ENCODE peak calls at places on chromosomes 5 and 9, in eight cellular contexts. W is stomach, I is AG04450, R is lower leg skin, C is left lung, B is AG09319, Q is astrocyte, G is heart left ventricle. X is an unnamed sample.

GRCh38 chr5:91189480-91190332 is 193.4 kb downstream of the ARRDC3 start:
- DNase-seq in W (no peak), I (no peak), R (peak), C (no peak), B (peak), Q (peak), G (peak), X (no peak)

GRCh38 chr9:69549310-69550202 is 122.6 kb downstream of the APBA1 start:
- DNase-seq in W (no peak), I (no peak), R (no peak), C (no peak), B (peak), Q (peak), G (no peak), X (no peak)

GRCh38 chr5:138504799-138505198 is 38.2 kb downstream of the ETF1 start:
- DNase-seq in W (peak), I (no peak), R (peak), C (no peak), B (no peak), Q (no peak), G (peak), X (no peak)

GRCh38 chr9:4370501-4370900 is 70.6 kb upstream of the GLIS3 start:
- DNase-seq in W (no peak), I (no peak), R (no peak), C (no peak), B (no peak), Q (no peak), G (no peak), X (no peak)

GRCh38 chr9:83060557-83060956 is 2.4 kb downstream of the RASEF start:
- DNase-seq in W (peak), I (no peak), R (no peak), C (no peak), B (no peak), Q (no peak), G (no peak), X (no peak)

GRCh38 chr9:91515074-91515687 is 91.5 kb upstream of the NFIL3 start:
- DNase-seq in W (peak), I (peak), R (no peak), C (no peak), B (no peak), Q (peak), G (peak), X (no peak)

GRCh38 chr5:149794338-149795023 is 64.4 kb downstream of the PPARGC1B start:
- DNase-seq in W (no peak), I (no peak), R (no peak), C (no peak), B (no peak), Q (no peak), G (peak), X (no peak)

GRCh38 chr5:115770466-115770865 is 46.0 kb downstream of the CDO1 start:
- DNase-seq in W (peak), I (no peak), R (no peak), C (no peak), B (no peak), Q (no peak), G (no peak), X (no peak)

DNA sequence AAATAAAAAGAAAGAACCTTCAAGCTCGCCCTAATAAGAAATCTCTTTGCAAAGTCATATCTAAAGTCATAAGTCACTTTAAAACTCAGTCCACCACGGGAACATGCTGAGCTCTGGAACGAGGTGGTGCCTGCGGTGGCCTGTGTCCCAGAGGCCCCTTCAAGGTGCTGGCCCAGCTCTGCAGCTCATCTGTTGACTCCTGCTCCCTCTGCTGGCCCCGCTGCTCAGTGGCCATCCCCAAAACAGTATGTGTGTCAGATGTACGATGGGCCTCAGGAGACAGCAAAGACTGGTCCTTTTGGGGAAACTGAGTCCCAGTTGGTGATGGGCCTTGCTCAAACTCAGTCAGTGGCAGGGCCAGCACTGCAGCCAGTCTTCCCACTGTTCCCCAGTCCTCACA is 22.8 kb upstream of the FOXB2 start:
- DNase-seq in W (no peak), I (no peak), R (no peak), C (no peak), B (no peak), Q (no peak), G (peak), X (no peak)
- TF ChIP-seq CTCF in W (no peak), I (peak), R (no peak), C (peak), B (peak), Q (peak), G (peak), X (peak)

DNA sequence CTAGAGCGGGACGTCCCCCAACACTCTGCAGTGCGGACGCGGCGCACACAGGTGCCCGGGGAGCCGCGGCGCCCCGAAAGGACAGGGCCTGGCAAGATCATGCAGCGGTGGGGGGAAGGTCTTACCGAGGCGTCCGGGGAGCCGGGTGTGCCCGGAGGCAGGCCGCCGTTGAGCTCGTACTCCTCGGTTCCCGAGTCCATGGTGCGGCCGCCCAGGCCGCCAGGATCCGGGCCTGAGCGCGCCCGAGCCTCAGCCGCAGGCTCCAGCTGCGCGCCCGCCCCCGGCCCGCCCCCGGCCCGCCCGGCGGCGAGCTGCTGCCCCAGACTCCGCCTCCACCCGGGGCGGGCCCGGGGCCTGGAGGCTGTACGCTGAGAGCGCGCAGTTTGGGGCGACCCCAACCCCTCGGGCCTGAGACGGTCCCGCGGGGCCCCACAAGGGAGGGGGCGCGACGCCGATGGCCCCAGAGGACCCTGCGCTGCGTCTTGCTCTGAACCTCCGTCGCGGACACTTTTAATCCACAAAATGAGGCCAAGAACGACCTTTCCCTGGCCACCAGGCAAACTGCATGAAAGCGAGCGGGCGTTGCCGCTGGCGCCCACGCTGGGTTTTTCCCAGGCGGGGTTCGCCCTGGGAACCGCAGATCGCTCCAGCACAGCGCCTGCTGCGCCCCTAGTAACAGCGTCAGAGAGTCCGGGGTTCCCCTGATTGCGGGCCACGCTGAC is at the start of gene NINJ1:
- DNase-seq in W (peak), I (no peak), R (no peak), C (peak), B (no peak), Q (peak), G (peak), X (peak)
- TF ChIP-seq CTCF in W (no peak), I (no peak), R (no peak), C (no peak), B (no peak), Q (no peak), G (no peak), X (peak)

GRCh38 chr5:16345454-16345853 is 120.1 kb downstream of the ZNF622 start:
- DNase-seq in W (no peak), I (no peak), R (no peak), C (no peak), B (no peak), Q (no peak), G (no peak), X (no peak)
- TF ChIP-seq CTCF in W (no peak), I (peak), R (no peak), C (no peak), B (no peak), Q (no peak), G (no peak), X (no peak)

GRCh38 chr5:169580964-169581363 is 2.6 kb upstream of the SPDL1 start:
- DNase-seq in W (no peak), I (no peak), R (no peak), C (no peak), B (no peak), Q (no peak), G (no peak), X (no peak)

GRCh38 chr5:169584998-169585451 is 1.5 kb downstream of the SPDL1 start:
- DNase-seq in W (no peak), I (no peak), R (no peak), C (no peak), B (no peak), Q (no peak), G (no peak), X (no peak)

GRCh38 chr5:169583424-169584215 is at the start of gene SPDL1:
- DNase-seq in W (peak), I (peak), R (peak), C (peak), B (peak), Q (peak), G (peak), X (peak)

GRCh38 chr5:169583101-169583423 is 511 bp upstream of the SPDL1 start:
- DNase-seq in W (no peak), I (no peak), R (no peak), C (no peak), B (no peak), Q (no peak), G (no peak), X (no peak)

GRCh38 chr5:169581580-169582227 is 1.9 kb upstream of the SPDL1 start:
- DNase-seq in W (peak), I (no peak), R (peak), C (no peak), B (no peak), Q (no peak), G (peak), X (no peak)
- TF ChIP-seq CTCF in W (peak), I (peak), R (no peak), C (peak), B (peak), Q (peak), G (peak), X (peak)

DNA sequence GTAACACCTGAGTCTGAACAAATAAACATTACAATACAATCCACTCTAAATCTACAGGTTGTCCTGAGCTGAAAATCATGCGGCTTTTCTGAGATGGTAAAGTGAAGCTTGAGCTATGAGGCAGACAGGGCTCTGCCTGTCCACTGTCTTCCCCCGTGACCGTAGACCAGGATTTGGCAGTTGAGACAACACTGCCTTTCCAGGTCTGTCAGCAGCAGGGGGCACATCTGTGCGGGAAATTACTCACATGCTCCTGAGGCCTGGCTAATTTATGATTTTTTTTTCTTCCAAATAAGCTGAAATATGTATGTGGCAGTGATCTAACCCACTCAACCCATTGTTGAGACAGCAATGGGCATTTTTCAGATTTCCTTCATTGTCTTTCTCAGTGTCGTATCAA is 307.9 kb downstream of the FBXL7 start:
- DNase-seq in W (no peak), I (no peak), R (peak), C (no peak), B (no peak), Q (peak), G (peak), X (no peak)
- TF ChIP-seq CTCF in W (no peak), I (peak), R (no peak), C (no peak), B (peak), Q (no peak), G (no peak), X (no peak)

GRCh38 chr5:119746984-119747383 is 117.6 kb downstream of the FAM170A start:
- DNase-seq in W (no peak), I (no peak), R (no peak), C (no peak), B (no peak), Q (no peak), G (no peak), X (no peak)

GRCh38 chr5:119745976-119746375 is 116.6 kb downstream of the FAM170A start:
- DNase-seq in W (no peak), I (no peak), R (no peak), C (no peak), B (no peak), Q (no peak), G (no peak), X (no peak)

GRCh38 chr5:119742311-119742710 is 113.0 kb downstream of the FAM170A start:
- DNase-seq in W (no peak), I (no peak), R (no peak), C (no peak), B (no peak), Q (no peak), G (no peak), X (no peak)

GRCh38 chr5:119743927-119744326 is 114.6 kb downstream of the FAM170A start:
- DNase-seq in W (no peak), I (no peak), R (no peak), C (no peak), B (no peak), Q (no peak), G (no peak), X (no peak)
- TF ChIP-seq CTCF in W (peak), I (peak), R (no peak), C (peak), B (no peak), Q (peak), G (peak), X (peak)

GRCh38 chr5:110823571-110823970 is 84.8 kb downstream of the SLC25A46 start:
- DNase-seq in W (no peak), I (no peak), R (no peak), C (peak), B (no peak), Q (no peak), G (no peak), X (no peak)

GRCh38 chr5:110824936-110825441 is 86.2 kb downstream of the SLC25A46 start:
- DNase-seq in W (no peak), I (no peak), R (no peak), C (no peak), B (no peak), Q (no peak), G (no peak), X (no peak)
- TF ChIP-seq CTCF in W (no peak), I (no peak), R (no peak), C (no peak), B (no peak), Q (no peak), G (no peak), X (no peak)